ENCODE peak calls at places on chromosomes 12 and 14, in seven cellular contexts. H is bronchial epithelial cell, T is tibial artery, F is right lobe of liver, G is uterus, D is transverse colon, B is endodermal cell. C is an unnamed sample.
A peak's percentile ranks its signal among the peaks of the same experiment; 100 is the strongest.

GRCh38 chr12:98838282-98838681 is 193.2 kb downstream of the APAF1 start:
- DNase-seq in F (no peak), H (no peak), D (no peak), T (no peak), B (peak; percentile 76), G (no peak), C (no peak)

GRCh38 chr12:19388131-19388549 is 51.2 kb upstream of the AEBP2 start:
- DNase-seq in B (no peak), T (no peak), F (no peak), G (peak; percentile 47), D (no peak), H (no peak), C (no peak)

GRCh38 chr14:50829472-50830043 is 1.4 kb downstream of the NIN start:
- DNase-seq in F (no peak), D (no peak), H (no peak), B (no peak), G (no peak), T (no peak), C (no peak)

GRCh38 chr12:71161575-71161974 is 3.8 kb upstream of the TSPAN8 start:
- DNase-seq in B (no peak), D (no peak), F (no peak), H (peak; percentile 37), G (no peak), T (no peak), C (no peak)

GRCh38 chr12:93783827-93784226 is 106.7 kb downstream of the CRADD start:
- DNase-seq in F (no peak), G (no peak), T (no peak), B (no peak), D (no peak), H (no peak), C (peak; percentile 8)

GRCh38 chr14:92309968-92310367 is 13.0 kb upstream of the SLC24A4 start:
- DNase-seq in H (no peak), B (no peak), T (no peak), D (no peak), G (no peak), F (no peak), C (no peak)

GRCh38 chr14:42057176-42057575 is 450.5 kb downstream of the LRFN5 start:
- DNase-seq in B (no peak), D (no peak), G (no peak), H (no peak), T (no peak), F (no peak), C (no peak)

GRCh38 chr12:128660532-128661215 is 163.1 kb downstream of the SLC15A4 start:
- DNase-seq in F (no peak), T (no peak), H (no peak), G (no peak), B (no peak), D (no peak), C (no peak)

GRCh38 chr14:29016050-29016900 is 249.7 kb downstream of the FOXG1 start:
- DNase-seq in T (no peak), G (no peak), H (peak; percentile 45), F (peak; percentile 49), D (no peak), B (peak; percentile 91), C (peak; percentile 60)

GRCh38 chr12:57216931-57217871 is 607 bp downstream of the NXPH4 start:
- DNase-seq in H (no peak), T (no peak), B (peak; percentile 76), D (no peak), G (no peak), F (no peak), C (no peak)

GRCh38 chr12:89762498-89763170 is 54.0 kb upstream of the ATP2B1 start:
- DNase-seq in F (no peak), T (no peak), H (peak; percentile 76), G (no peak), B (no peak), D (no peak), C (no peak)

GRCh38 chr14:32696325-32697101 is 242.2 kb upstream of the NPAS3 start:
- DNase-seq in D (no peak), F (no peak), G (no peak), T (no peak), B (no peak), H (no peak), C (no peak)

GRCh38 chr12:26699237-26699636 is 133.8 kb downstream of the ITPR2 start:
- DNase-seq in G (no peak), F (no peak), T (no peak), B (no peak), D (no peak), H (peak; percentile 78), C (peak; percentile 67)

GRCh38 chr14:81200041-81200440 is 20.7 kb downstream of the GTF2A1 start:
- DNase-seq in B (no peak), D (no peak), F (no peak), G (no peak), H (no peak), T (no peak), C (no peak)

GRCh38 chr12:31962076-31962475 is 2.9 kb downstream of the RESF1 start:
- DNase-seq in D (no peak), G (no peak), H (no peak), T (no peak), B (no peak), F (no peak), C (no peak)

DNA sequence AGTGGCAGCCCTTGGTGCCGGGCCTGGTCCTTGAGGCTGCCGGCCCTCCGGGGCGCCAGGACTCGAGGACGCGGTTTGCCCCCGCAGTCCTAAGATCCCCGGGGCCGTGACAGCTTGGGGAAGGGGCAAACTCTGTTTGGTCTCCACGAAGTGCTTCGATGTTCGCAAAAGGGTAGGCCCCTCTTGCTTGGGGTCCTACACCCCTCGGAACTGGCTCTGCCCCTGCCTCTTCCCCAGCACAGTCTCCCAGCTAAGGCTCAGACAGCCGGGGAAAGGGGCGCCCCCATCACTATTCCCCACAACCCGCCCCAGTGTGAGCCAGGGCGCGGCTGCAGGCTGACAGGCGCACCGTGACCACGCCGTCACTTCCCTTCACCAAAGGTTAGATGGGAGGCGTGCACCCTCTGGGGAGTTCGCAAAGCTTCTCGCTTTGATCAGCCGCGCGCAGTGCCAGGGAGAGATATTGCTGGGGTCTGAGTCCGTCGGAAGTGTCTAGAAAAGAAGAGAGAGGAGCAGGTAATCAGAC is 7.2 kb upstream of the OTX2 start:
- DNase-seq in B (peak; percentile 74), T (no peak), G (no peak), D (no peak), F (no peak), H (no peak), C (no peak)
- H3K27me3 ChIP-seq in B (peaks cover 73% of the 10 kb centered on the region), T (peaks cover 63% of the 10 kb centered on the region), G (peaks cover 41% of the 10 kb centered on the region), D (peaks cover 100% of the 10 kb centered on the region), F (peaks cover 42% of the 10 kb centered on the region), H (peaks cover 28% of the 10 kb centered on the region), C (peaks cover 52% of the 10 kb centered on the region)

DNA sequence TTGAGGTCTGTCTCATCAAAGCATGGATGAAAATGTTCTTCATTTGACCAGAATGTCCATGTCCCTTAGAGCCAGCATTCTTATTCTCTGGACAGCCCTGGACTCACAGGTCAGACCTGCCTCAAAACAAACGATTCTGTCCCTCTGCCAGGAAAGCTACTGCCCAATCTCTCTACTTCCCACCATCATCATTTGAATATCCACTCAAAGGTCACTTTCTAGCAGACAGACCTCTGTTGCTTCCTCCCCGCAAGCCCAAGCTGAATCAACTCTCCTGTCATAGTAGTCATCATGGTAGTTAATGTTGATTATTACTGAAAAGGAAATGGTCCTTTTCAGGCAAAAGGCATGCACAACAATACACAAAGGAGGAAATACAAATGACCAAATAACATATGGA is 39.6 kb upstream of the CPM start:
- DNase-seq in B (no peak), F (peak; percentile 87), H (peak; percentile 23), G (no peak), D (no peak), T (no peak), C (no peak)
- H3K27me3 ChIP-seq in B (no peaks in the 10 kb centered on the region), F (no peaks in the 10 kb centered on the region), H (no peaks in the 10 kb centered on the region), G (no peaks in the 10 kb centered on the region), D (no peaks in the 10 kb centered on the region), T (no peaks in the 10 kb centered on the region), C (peaks cover 3% of the 10 kb centered on the region)

GRCh38 chr12:4910502-4911315 is 1.0 kb downstream of the KCNA1 start:
- DNase-seq in T (no peak), G (no peak), B (peak; percentile 70), D (no peak), F (no peak), H (no peak), C (no peak)

GRCh38 chr12:4909397-4909733 is 340 bp upstream of the KCNA1 start:
- DNase-seq in G (no peak), B (peak; percentile 78), D (no peak), F (no peak), T (no peak), H (no peak), C (no peak)

GRCh38 chr12:4911316-4911994 is 1.8 kb downstream of the KCNA1 start:
- DNase-seq in T (no peak), H (no peak), F (no peak), D (no peak), G (no peak), B (no peak), C (no peak)

GRCh38 chr12:4909734-4910501 is at the start of gene KCNA1:
- DNase-seq in T (no peak), D (no peak), B (peak; percentile 84), F (no peak), G (no peak), H (no peak), C (no peak)

GRCh38 chr12:4908694-4909396 is 860 bp upstream of the KCNA1 start:
- DNase-seq in F (no peak), G (no peak), H (no peak), D (no peak), B (peak; percentile 98), T (no peak), C (no peak)
- H3K27me3 ChIP-seq in F (peaks cover 35% of the 10 kb centered on the region), G (peaks cover 26% of the 10 kb centered on the region), H (peaks cover 41% of the 10 kb centered on the region), D (peaks cover 97% of the 10 kb centered on the region), B (peaks cover 100% of the 10 kb centered on the region), T (peaks cover 85% of the 10 kb centered on the region), C (peaks cover 50% of the 10 kb centered on the region)

GRCh38 chr12:4196805-4197420 is 76.6 kb upstream of the CCND2 start:
- DNase-seq in B (no peak), D (no peak), F (no peak), G (no peak), T (no peak), H (no peak), C (no peak)
- H3K27me3 ChIP-seq in B (peaks cover 4% of the 10 kb centered on the region), D (no peaks in the 10 kb centered on the region), F (no peaks in the 10 kb centered on the region), G (no peaks in the 10 kb centered on the region), T (peaks cover 25% of the 10 kb centered on the region), H (peaks cover 9% of the 10 kb centered on the region), C (peaks cover 10% of the 10 kb centered on the region)

GRCh38 chr14:104290058-104290667 is 151.8 kb downstream of the KIF26A start:
- DNase-seq in H (no peak), T (peak; percentile 38), B (peak; percentile 53), D (no peak), F (peak; percentile 35), G (no peak), C (no peak)
- H3K27me3 ChIP-seq in H (no peaks in the 10 kb centered on the region), T (peaks cover 49% of the 10 kb centered on the region), B (no peaks in the 10 kb centered on the region), D (peaks cover 5% of the 10 kb centered on the region), F (no peaks in the 10 kb centered on the region), G (no peaks in the 10 kb centered on the region), C (no peaks in the 10 kb centered on the region)

DNA sequence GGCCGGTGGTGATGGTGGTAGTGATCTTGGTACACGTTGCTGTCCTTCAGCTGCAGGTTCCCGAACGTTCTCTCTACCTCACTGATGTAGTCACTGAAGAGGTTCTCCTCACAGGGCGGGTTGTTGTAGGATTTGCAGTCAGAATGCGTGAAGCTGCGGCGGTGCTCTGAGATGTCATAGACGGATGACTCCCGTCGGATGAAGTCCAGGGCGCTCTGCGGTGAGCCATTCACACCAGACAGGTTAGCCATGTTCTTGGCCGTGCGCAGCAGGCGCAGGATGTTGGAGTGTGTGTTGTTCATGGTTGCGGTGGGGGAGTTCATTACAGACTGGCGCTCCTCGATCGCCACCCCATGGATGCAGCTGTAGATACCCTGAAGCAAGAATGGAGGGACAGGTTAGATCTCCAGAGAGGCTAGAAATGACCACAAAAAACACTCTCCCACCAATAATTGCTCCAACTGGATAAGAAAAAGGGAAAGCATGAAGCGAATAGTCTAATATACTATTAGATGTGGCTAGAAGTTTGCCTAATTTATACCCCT is 367.8 kb downstream of the EMP1 start:
- DNase-seq in G (no peak), B (no peak), F (no peak), H (no peak), D (no peak), T (no peak), C (no peak)
- H3K27me3 ChIP-seq in G (no peaks in the 10 kb centered on the region), B (peaks cover 3% of the 10 kb centered on the region), F (no peaks in the 10 kb centered on the region), H (no peaks in the 10 kb centered on the region), D (no peaks in the 10 kb centered on the region), T (no peaks in the 10 kb centered on the region), C (no peaks in the 10 kb centered on the region)

C was measured in endothelial cell of umbilical vein.